ENCODE peak calls at places on chromosome 9, in nine cellular contexts. V is SW480; C is CD4-positive, CD25-positive, alpha-beta regulatory T cell; Z is WTC11; D is head of caudate nucleus; T is HS-5; W is C1 segment of cervical spinal cord; Q is NCI-H1417 treated with DMSO at 0.1 percent for 48 hours; Y is MM.1S. L is an unnamed sample.

GRCh38 chr9:89744730-89745129 is 139.9 kb downstream of the GADD45G start:
- DNase-seq in V (peak; percentile 43), C (no peak), Z (no peak), D (no peak), T (no peak), W (no peak), Q (no peak), Y (no peak), L (no peak)

GRCh38 chr9:110918316-110919054 is 119.8 kb downstream of the LPAR1 start:
- DNase-seq in V (no peak), C (no peak), Z (no peak), D (no peak), T (peak; percentile 73), W (no peak), Q (no peak), Y (no peak), L (peak; percentile 61)

GRCh38 chr9:122827759-122828090 is 663 bp downstream of the PDCL start:
- DNase-seq in V (peak; percentile 16), C (no peak), Z (no peak), D (peak; percentile 20), T (no peak), W (no peak), Q (no peak), Y (no peak), L (no peak)

GRCh38 chr9:73441890-73442818 is 290.5 kb downstream of the ANXA1 start:
- DNase-seq in V (no peak), C (no peak), Z (no peak), D (no peak), T (peak; percentile 62), W (no peak), Q (no peak), Y (no peak), L (peak; percentile 22)

GRCh38 chr9:117681827-117682226 is 22.4 kb upstream of the TLR4 start:
- DNase-seq in V (no peak), C (no peak), Z (no peak), D (no peak), T (no peak), W (no peak), Q (no peak), Y (no peak), L (no peak)

GRCh38 chr9:125262217-125262991 is 778 bp downstream of the GAPVD1 start:
- DNase-seq in V (peak; percentile 21), C (no peak), Z (no peak), D (no peak), T (no peak), W (no peak), Q (no peak), Y (peak; percentile 19), L (peak; percentile 42)

GRCh38 chr9:69171049-69171448 is 3.0 kb upstream of the TJP2 start:
- DNase-seq in V (no peak), C (no peak), Z (no peak), D (no peak), T (no peak), W (no peak), Q (no peak), Y (no peak), L (peak; percentile 55)

GRCh38 chr9:37669232-37669631 is 18.5 kb downstream of the FRMPD1 start:
- DNase-seq in V (no peak), C (no peak), Z (peak; percentile 35), D (no peak), T (no peak), W (no peak), Q (no peak), Y (no peak), L (peak; percentile 26)

GRCh38 chr9:13728121-13728520 is 448.6 kb upstream of the MPDZ start:
- DNase-seq in V (no peak), C (no peak), Z (no peak), D (peak; percentile 4), T (no peak), W (no peak), Q (no peak), Y (no peak), L (no peak)

GRCh38 chr9:15711531-15712295 is 158.9 kb downstream of the CCDC171 start:
- DNase-seq in V (no peak), C (no peak), Z (no peak), D (no peak), T (no peak), W (no peak), Q (no peak), Y (no peak), L (no peak)

GRCh38 chr9:130331573-130331972 is 66.0 kb downstream of the HMCN2 start:
- DNase-seq in V (peak; percentile 10), C (no peak), Z (no peak), D (no peak), T (no peak), W (no peak), Q (no peak), Y (no peak), L (peak; percentile 78)

GRCh38 chr9:113352411-113352810 is 3.1 kb downstream of the BSPRY start:
- DNase-seq in V (no peak), C (no peak), Z (no peak), D (no peak), T (no peak), W (no peak), Q (no peak), Y (peak; percentile 15), L (no peak)

GRCh38 chr9:14687042-14687719 is 6.1 kb downstream of the ZDHHC21 start:
- DNase-seq in V (no peak), C (no peak), Z (no peak), D (no peak), T (peak; percentile 75), W (no peak), Q (no peak), Y (no peak), L (peak; percentile 26)

GRCh38 chr9:115998661-115999060 is 154.9 kb upstream of the PAPPA start:
- DNase-seq in V (no peak), C (no peak), Z (no peak), D (no peak), T (no peak), W (no peak), Q (no peak), Y (no peak), L (no peak)

GRCh38 chr9:96004384-96004783 is 128.9 kb downstream of the ERCC6L2 start:
- DNase-seq in V (no peak), C (no peak), Z (no peak), D (no peak), T (no peak), W (no peak), Q (no peak), Y (no peak), L (no peak)

GRCh38 chr9:114769664-114770063 is 36.2 kb downstream of the TNFSF15 start:
- DNase-seq in V (no peak), C (no peak), Z (no peak), D (no peak), T (no peak), W (no peak), Q (no peak), Y (peak; percentile 78), L (no peak)

GRCh38 chr9:133114451-133114885 is 6.6 kb downstream of the RALGDS start:
- DNase-seq in V (no peak), C (no peak), Z (no peak), D (peak; percentile 72), T (no peak), W (peak; percentile 63), Q (no peak), Y (no peak), L (no peak)

GRCh38 chr9:90641090-90641489 is 1.5 kb downstream of the DIRAS2 start:
- DNase-seq in V (no peak), C (no peak), Z (no peak), D (no peak), T (no peak), W (no peak), Q (no peak), Y (no peak), L (no peak)

GRCh38 chr9:70120834-70121510 is 77.3 kb downstream of the MAMDC2 start:
- DNase-seq in V (no peak), C (no peak), Z (peak; percentile 18), D (no peak), T (peak; percentile 74), W (peak; percentile 6), Q (no peak), Y (no peak), L (peak; percentile 99)

GRCh38 chr9:71681708-71682268 is 86.5 kb downstream of the CEMIP2 start:
- DNase-seq in V (peak; percentile 28), C (no peak), Z (no peak), D (no peak), T (no peak), W (no peak), Q (no peak), Y (no peak), L (peak; percentile 49)

GRCh38 chr9:115691686-115692085 is 461.9 kb upstream of the PAPPA start:
- DNase-seq in V (no peak), C (no peak), Z (no peak), D (no peak), T (peak; percentile 73), W (no peak), Q (no peak), Y (no peak), L (peak; percentile 86)

GRCh38 chr9:4422495-4422894 is 67.8 kb upstream of the SLC1A1 start:
- DNase-seq in V (no peak), C (no peak), Z (no peak), D (no peak), T (no peak), W (no peak), Q (no peak), Y (no peak), L (no peak)

GRCh38 chr9:8332296-8332695 is 532.7 kb upstream of the DMAC1 start:
- DNase-seq in V (no peak), C (no peak), Z (no peak), D (no peak), T (no peak), W (no peak), Q (no peak), Y (no peak), L (no peak)

GRCh38 chr9:15856591-15856990 is 303.7 kb downstream of the CCDC171 start:
- DNase-seq in V (no peak), C (no peak), Z (no peak), D (no peak), T (peak; percentile 10), W (no peak), Q (no peak), Y (no peak), L (no peak)

GRCh38 chr9:974993-975739 is 1.3 kb upstream of the DMRT3 start:
- DNase-seq in V (no peak), C (no peak), Z (peak; percentile 38), D (no peak), T (no peak), W (no peak), Q (no peak), Y (no peak), L (no peak)

GRCh38 chr9:129558551-129559505 is 62.1 kb downstream of the C9orf50 start:
- DNase-seq in V (peak; percentile 88), C (no peak), Z (peak; percentile 72), D (no peak), T (no peak), W (no peak), Q (no peak), Y (no peak), L (no peak)

GRCh38 chr9:118563677-118564076 is 805.6 kb downstream of the BRINP1 start:
- DNase-seq in V (no peak), C (no peak), Z (no peak), D (no peak), T (no peak), W (no peak), Q (no peak), Y (no peak), L (no peak)

GRCh38 chr9:137971477-137972138 is 94.0 kb downstream of the CACNA1B start:
- DNase-seq in V (no peak), C (no peak), Z (no peak), D (no peak), T (no peak), W (no peak), Q (no peak), Y (no peak), L (no peak)

GRCh38 chr9:16992138-16992537 is 121.7 kb upstream of the BNC2 start:
- DNase-seq in V (no peak), C (no peak), Z (no peak), D (no peak), T (no peak), W (no peak), Q (no peak), Y (no peak), L (no peak)

GRCh38 chr9:89215342-89215741 is 36.7 kb upstream of the SHC3 start:
- DNase-seq in V (no peak), C (no peak), Z (no peak), D (no peak), T (no peak), W (no peak), Q (no peak), Y (no peak), L (no peak)

GRCh38 chr9:105415344-105415980 is 32.4 kb upstream of the FSD1L start:
- DNase-seq in V (peak; percentile 54), C (peak; percentile 43), Z (peak; percentile 75), D (peak; percentile 76), T (no peak), W (peak; percentile 30), Q (no peak), Y (peak; percentile 71), L (peak; percentile 67)